ENCODE peak calls at places on chromosomes 1 and 21, in six cellular contexts. C, Z, Y, W, I and J are unnamed samples.

GRCh38 chr1:17094664-17095063 is 24.6 kb downstream of the PADI2 start:
- DNase-seq in C (no peak), Z (no peak), Y (peak; percentile 7), W (no peak), I (no peak), J (no peak)

GRCh38 chr1:163535401-163535800 is 213.6 kb downstream of the NUF2 start:
- DNase-seq in C (no peak), Z (no peak), Y (no peak), W (no peak), I (no peak), J (no peak)

GRCh38 chr1:166165661-166166399 is 971 bp downstream of the FAM78B start:
- DNase-seq in C (no peak), Z (peak; percentile 11), Y (no peak), W (peak; percentile 41), I (no peak), J (no peak)

GRCh38 chr1:195591917-195592672 is 1016.1 kb downstream of the KCNT2 start:
- DNase-seq in C (no peak), Z (peak; percentile 91), Y (no peak), W (no peak), I (no peak), J (peak; percentile 73)

GRCh38 chr1:5885471-5886139 is 106.6 kb downstream of the NPHP4 start:
- DNase-seq in C (no peak), Z (no peak), Y (no peak), W (no peak), I (no peak), J (no peak)

GRCh38 chr1:167501513-167502191 is 16.7 kb downstream of the CD247 start:
- DNase-seq in C (no peak), Z (no peak), Y (no peak), W (no peak), I (no peak), J (no peak)

GRCh38 chr1:8145525-8145924 is 119.4 kb upstream of the ERRFI1 start:
- DNase-seq in C (no peak), Z (no peak), Y (peak; percentile 27), W (no peak), I (no peak), J (no peak)

GRCh38 chr1:54708385-54708784 is 7.3 kb upstream of the TTC4 start:
- DNase-seq in C (no peak), Z (no peak), Y (no peak), W (no peak), I (no peak), J (no peak)

GRCh38 chr1:221794079-221794670 is 52.3 kb upstream of the DUSP10 start:
- DNase-seq in C (no peak), Z (peak; percentile 42), Y (no peak), W (no peak), I (no peak), J (peak; percentile 3)

GRCh38 chr1:161407451-161407985 is 39.8 kb upstream of the CFAP126 start:
- DNase-seq in C (no peak), Z (no peak), Y (no peak), W (no peak), I (no peak), J (no peak)

GRCh38 chr1:149949911-149950310 is 13.2 kb upstream of the MTMR11 start:
- DNase-seq in C (no peak), Z (no peak), Y (no peak), W (no peak), I (no peak), J (no peak)

GRCh38 chr1:185644531-185644930 is 89.7 kb upstream of the HMCN1 start:
- DNase-seq in C (no peak), Z (peak; percentile 24), Y (no peak), W (no peak), I (no peak), J (no peak)

GRCh38 chr21:34074283-34075098 is 1.1 kb downstream of the MRPS6 start:
- DNase-seq in C (no peak), Z (no peak), Y (no peak), W (no peak), I (no peak), J (no peak)

GRCh38 chr21:42590431-42591131 is 62.8 kb upstream of the PDE9A start:
- DNase-seq in C (no peak), Z (no peak), Y (no peak), W (no peak), I (no peak), J (no peak)

GRCh38 chr1:36151845-36152203 is 2.5 kb upstream of the TRAPPC3 start:
- DNase-seq in C (peak; percentile 55), Z (no peak), Y (no peak), W (no peak), I (no peak), J (no peak)

GRCh38 chr1:47444578-47445465 is 7.0 kb downstream of the FOXD2 start:
- DNase-seq in C (no peak), Z (no peak), Y (no peak), W (no peak), I (no peak), J (no peak)

GRCh38 chr1:117623698-117624097 is 17.9 kb downstream of the TENT5C start:
- DNase-seq in C (no peak), Z (no peak), Y (no peak), W (no peak), I (peak; percentile 19), J (no peak)

GRCh38 chr1:199723557-199723956 is 304.0 kb upstream of the NR5A2 start:
- DNase-seq in C (no peak), Z (peak; percentile 16), Y (no peak), W (no peak), I (no peak), J (peak; percentile 14)

GRCh38 chr1:201634261-201634660 is 95.3 kb downstream of the NAV1 start:
- DNase-seq in C (no peak), Z (peak; percentile 85), Y (no peak), W (no peak), I (no peak), J (no peak)

GRCh38 chr1:40663324-40664166 is 1.9 kb downstream of the RIMS3 start:
- DNase-seq in C (no peak), Z (no peak), Y (no peak), W (no peak), I (no peak), J (no peak)

GRCh38 chr1:43711524-43712386 is 4.4 kb downstream of the ST3GAL3 start:
- DNase-seq in C (no peak), Z (peak; percentile 81), Y (peak; percentile 52), W (no peak), I (no peak), J (no peak)

DNA sequence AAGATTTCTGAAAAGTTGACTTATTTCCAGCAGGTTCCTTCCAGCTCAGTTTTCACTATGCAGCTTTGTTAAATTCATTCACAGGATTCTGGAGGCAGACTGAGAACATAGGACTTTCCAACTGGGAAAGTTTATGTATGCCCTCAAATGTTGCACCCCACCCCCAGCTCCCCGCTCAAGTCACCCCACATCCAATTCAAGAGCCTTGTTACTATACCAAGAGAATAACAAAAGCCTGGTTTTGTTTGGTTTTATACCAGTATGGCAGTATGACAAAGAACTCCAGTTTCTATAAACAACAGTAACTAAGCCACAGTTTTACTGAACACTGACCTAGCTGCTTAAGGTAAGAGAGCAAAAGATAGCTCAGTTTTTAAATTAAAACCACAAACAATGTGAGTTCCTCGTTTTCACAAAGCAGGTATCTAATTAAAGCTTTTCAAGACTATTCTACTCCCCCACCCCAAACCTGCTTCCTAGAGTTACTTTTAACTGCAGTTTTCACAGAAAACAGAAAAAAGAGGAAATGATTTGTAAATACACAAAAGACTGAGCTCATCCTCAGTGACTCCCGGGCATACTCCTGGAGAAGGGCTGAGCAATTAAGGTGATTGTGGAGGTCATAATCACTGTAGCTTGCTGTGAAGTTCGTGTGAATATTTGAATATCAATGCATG is 59.3 kb upstream of the LHX8 start:
- DNase-seq in C (no peak), Z (no peak), Y (no peak), W (no peak), I (no peak), J (no peak)
- H3K4me3 ChIP-seq in C (no peak overlapping the region), Z (no peak overlapping the region), Y (no peak overlapping the region), W (no peak overlapping the region), I (no peak overlapping the region), J (no peak overlapping the region)

DNA sequence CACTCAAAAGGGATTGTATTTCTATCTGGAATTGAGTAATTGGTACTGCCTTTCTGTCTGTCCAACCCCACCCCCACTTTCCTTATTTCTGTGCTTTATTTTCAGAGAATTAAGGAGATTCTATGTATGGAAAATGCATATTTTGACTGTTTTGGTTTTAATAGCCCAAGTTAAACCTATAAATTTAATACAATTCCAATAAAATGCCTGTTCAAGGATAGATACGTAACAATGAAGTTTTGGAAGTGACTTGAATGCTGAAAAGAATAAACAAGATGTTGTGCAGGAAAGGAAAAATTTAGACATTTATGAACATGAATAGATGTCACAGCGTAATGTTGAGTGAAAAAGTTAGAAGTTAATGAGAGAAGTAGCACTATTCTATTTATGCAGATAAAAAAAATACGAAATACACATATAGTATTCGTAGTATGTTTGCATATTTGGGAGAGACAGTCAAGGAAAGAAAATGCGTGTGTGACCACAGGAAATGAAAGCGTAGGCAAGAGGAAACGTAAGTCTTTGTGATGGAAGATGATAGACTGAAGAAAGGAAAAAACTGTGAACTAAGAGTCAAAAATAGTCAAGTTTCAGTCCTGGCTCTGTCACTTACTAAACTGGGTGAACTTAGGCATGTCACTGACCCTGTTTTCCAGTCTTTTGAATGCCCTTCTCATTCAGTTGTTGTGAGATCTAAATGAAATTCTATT is 62.1 kb downstream of the MEF2D start:
- DNase-seq in C (no peak), Z (peak; percentile 15), Y (no peak), W (no peak), I (no peak), J (no peak)
- H3K4me3 ChIP-seq in C (no peak overlapping the region), Z (no peak overlapping the region), Y (no peak overlapping the region), W (no peak overlapping the region), I (no peak overlapping the region), J (no peak overlapping the region)

DNA sequence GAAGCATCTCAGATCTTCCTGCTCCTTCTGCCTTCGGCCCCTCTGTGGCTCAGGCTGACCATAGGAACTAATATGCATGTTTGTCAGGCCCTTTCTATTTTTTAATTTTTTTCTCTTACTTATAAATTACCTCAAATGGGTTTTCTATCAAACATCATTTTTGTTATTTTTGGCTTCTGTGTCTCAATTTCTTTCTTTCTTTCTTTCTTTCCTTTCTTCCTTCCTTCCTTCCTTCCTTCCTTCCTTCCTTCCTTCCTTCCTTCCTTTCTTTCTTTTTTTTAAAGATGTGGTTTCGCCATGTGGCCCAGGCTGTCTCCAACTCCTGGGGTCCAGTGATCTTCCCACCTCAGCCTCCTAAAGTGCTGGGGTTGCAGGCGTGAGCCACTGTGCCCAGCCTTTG is 36.2 kb upstream of the TLR5 start:
- DNase-seq in C (no peak), Z (no peak), Y (no peak), W (no peak), I (no peak), J (no peak)
- H3K4me3 ChIP-seq in C (no peak overlapping the region), Z (no peak overlapping the region), Y (no peak overlapping the region), W (no peak overlapping the region), I (no peak overlapping the region), J (no peak overlapping the region)

DNA sequence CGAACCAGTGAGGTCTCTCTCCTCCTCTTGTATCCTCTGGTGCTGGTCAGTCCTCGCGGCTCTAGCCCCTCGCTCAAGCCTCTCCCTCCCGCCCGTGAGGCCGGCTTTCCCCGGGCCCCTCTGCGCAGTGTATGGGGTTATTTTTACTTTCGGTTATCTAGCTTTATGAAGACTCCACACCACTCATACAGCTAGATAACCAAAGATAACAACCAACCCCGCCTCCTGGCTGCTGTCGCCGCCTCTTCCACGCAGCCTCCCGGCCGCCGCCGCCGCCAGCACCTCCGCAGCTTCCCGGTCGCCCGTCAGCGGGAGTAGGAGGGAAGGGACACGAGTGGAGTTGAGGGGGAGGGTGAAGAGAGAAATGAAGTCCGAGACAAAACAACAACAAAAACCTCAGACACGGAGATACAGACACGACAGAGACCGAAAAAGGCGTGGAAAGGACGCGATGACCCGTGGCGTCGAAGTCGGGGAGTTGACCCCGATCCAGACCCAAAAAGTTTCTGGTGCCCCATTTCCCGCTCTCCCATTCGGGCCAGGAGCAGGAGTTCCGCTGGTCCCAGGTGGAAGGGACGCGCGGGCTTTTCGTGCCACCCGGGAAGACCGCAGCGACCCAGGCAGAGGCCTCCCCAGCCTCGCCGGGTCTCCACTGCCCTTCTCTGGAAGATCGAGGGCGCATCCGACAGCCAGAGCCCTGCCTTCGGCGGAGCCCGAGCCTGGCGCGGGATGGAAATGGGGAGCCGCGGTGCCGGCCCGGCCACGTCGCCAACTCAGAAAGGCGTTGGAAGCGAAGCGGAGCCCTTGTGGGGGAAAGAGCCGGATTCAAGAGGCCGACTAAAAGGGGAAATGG is 51.4 kb downstream of the RHBG start:
- DNase-seq in C (no peak), Z (no peak), Y (no peak), W (peak; percentile 56), I (no peak), J (no peak)
- H3K4me3 ChIP-seq in C (peak overlapping the region; percentile 43), Z (no peak overlapping the region), Y (no peak overlapping the region), W (peak overlapping the region; percentile 54), I (peak overlapping the region; percentile 65), J (no peak overlapping the region)